ENCODE peak calls at places on chromosomes 5 and 9, in seven cellular contexts. V, X, I, E, Q, S and G are unnamed samples.

GRCh38 chr5:155512302-155512701 is 498.7 kb downstream of the KIF4B start:
- DNase-seq in V (no peak), X (no peak), I (no peak), E (no peak), Q (no peak), S (no peak), G (no peak)

GRCh38 chr5:98492258-98492657 is 281.2 kb upstream of the RGMB start:
- DNase-seq in V (no peak), X (no peak), I (no peak), E (no peak), Q (no peak), S (no peak), G (peak; percentile 41)

GRCh38 chr5:150129813-150130492 is 25.7 kb downstream of the PDGFRB start:
- DNase-seq in V (peak; percentile 78), X (peak; percentile 85), I (peak; percentile 53), E (no peak), Q (peak; percentile 54), S (peak; percentile 84), G (peak; percentile 86)

GRCh38 chr5:169127431-169127830 is 173.5 kb downstream of the SLIT3 start:
- DNase-seq in V (no peak), X (no peak), I (peak; percentile 2), E (no peak), Q (no peak), S (no peak), G (no peak)

GRCh38 chr5:116002116-116002906 is 30.0 kb upstream of the ARL14EPL start:
- DNase-seq in V (peak; percentile 61), X (no peak), I (no peak), E (peak; percentile 12), Q (no peak), S (peak; percentile 25), G (no peak)

GRCh38 chr5:58191451-58191850 is 268.4 kb downstream of the PLK2 start:
- DNase-seq in V (no peak), X (no peak), I (no peak), E (no peak), Q (no peak), S (no peak), G (no peak)

GRCh38 chr5:42858709-42859108 is 47.0 kb upstream of the SELENOP start:
- DNase-seq in V (no peak), X (no peak), I (no peak), E (no peak), Q (no peak), S (no peak), G (no peak)

GRCh38 chr9:129685220-129685932 is 19.9 kb downstream of the PRRX2 start:
- DNase-seq in V (peak; percentile 63), X (no peak), I (no peak), E (peak; percentile 41), Q (no peak), S (no peak), G (peak; percentile 91)

GRCh38 chr5:139120521-139120920 is 77.6 kb downstream of the SIL1 start:
- DNase-seq in V (no peak), X (no peak), I (no peak), E (no peak), Q (peak; percentile 46), S (no peak), G (no peak)

GRCh38 chr5:175443514-175444059 is 395 bp downstream of the DRD1 start:
- DNase-seq in V (no peak), X (no peak), I (no peak), E (no peak), Q (no peak), S (no peak), G (no peak)

GRCh38 chr5:74538206-74538661 is 102.3 kb downstream of the ENC1 start:
- DNase-seq in V (peak; percentile 89), X (peak; percentile 66), I (no peak), E (no peak), Q (peak; percentile 30), S (peak; percentile 95), G (no peak)

GRCh38 chr9:16191691-16192402 is 639.0 kb downstream of the CCDC171 start:
- DNase-seq in V (peak; percentile 87), X (peak; percentile 79), I (peak; percentile 24), E (peak; percentile 96), Q (peak; percentile 79), S (peak; percentile 95), G (peak; percentile 66)

GRCh38 chr9:5554254-5554653 is 43.9 kb downstream of the PDCD1LG2 start:
- DNase-seq in V (peak; percentile 18), X (no peak), I (no peak), E (peak; percentile 21), Q (no peak), S (no peak), G (no peak)

GRCh38 chr5:19950897-19951296 is 37.1 kb downstream of the CDH18 start:
- DNase-seq in V (no peak), X (no peak), I (no peak), E (peak; percentile 10), Q (no peak), S (no peak), G (no peak)

GRCh38 chr9:136827794-136828473 is 14.3 kb upstream of the AJM1 start:
- DNase-seq in V (no peak), X (no peak), I (no peak), E (no peak), Q (no peak), S (no peak), G (no peak)

GRCh38 chr9:137963525-137963924 is 85.9 kb downstream of the CACNA1B start:
- DNase-seq in V (no peak), X (no peak), I (no peak), E (no peak), Q (no peak), S (no peak), G (no peak)

GRCh38 chr9:114259800-114260523 is 62.9 kb upstream of the ORM1 start:
- DNase-seq in V (no peak), X (no peak), I (no peak), E (no peak), Q (no peak), S (no peak), G (no peak)

GRCh38 chr5:5340206-5340729 is 82.2 kb upstream of the ICE1 start:
- DNase-seq in V (peak; percentile 83), X (peak; percentile 49), I (no peak), E (peak; percentile 95), Q (peak; percentile 17), S (peak; percentile 92), G (peak; percentile 90)

GRCh38 chr5:5787366-5787765 is 364.9 kb downstream of the ICE1 start:
- DNase-seq in V (no peak), X (no peak), I (no peak), E (no peak), Q (no peak), S (no peak), G (no peak)

GRCh38 chr5:68114641-68115040 is 100.9 kb upstream of the PIK3R1 start:
- DNase-seq in V (peak; percentile 84), X (no peak), I (no peak), E (peak; percentile 93), Q (no peak), S (peak; percentile 91), G (peak; percentile 16)

GRCh38 chr5:42718591-42718990 is 38.0 kb upstream of the CCDC152 start:
- DNase-seq in V (no peak), X (no peak), I (no peak), E (peak; percentile 56), Q (no peak), S (peak; percentile 30), G (no peak)

GRCh38 chr9:130870491-130871381 is 25.9 kb downstream of the QRFP start:
- DNase-seq in V (no peak), X (no peak), I (peak; percentile 50), E (peak; percentile 68), Q (peak; percentile 82), S (no peak), G (no peak)

GRCh38 chr9:74120061-74120460 is 377.1 kb upstream of the RORB start:
- DNase-seq in V (no peak), X (no peak), I (no peak), E (no peak), Q (no peak), S (no peak), G (no peak)

GRCh38 chr5:123508441-123508840 is 3.5 kb upstream of the CSNK1G3 start:
- DNase-seq in V (no peak), X (no peak), I (no peak), E (no peak), Q (no peak), S (no peak), G (no peak)

GRCh38 chr5:113608113-113608551 is 94.6 kb downstream of the YTHDC2 start:
- DNase-seq in V (peak; percentile 43), X (no peak), I (no peak), E (peak; percentile 43), Q (no peak), S (peak; percentile 77), G (no peak)

GRCh38 chr9:117649126-117649525 is 55.1 kb upstream of the TLR4 start:
- DNase-seq in V (no peak), X (no peak), I (no peak), E (peak; percentile 41), Q (no peak), S (peak; percentile 18), G (no peak)

GRCh38 chr9:92713528-92713927 is 43.6 kb upstream of the IPPK start:
- DNase-seq in V (no peak), X (no peak), I (no peak), E (no peak), Q (no peak), S (no peak), G (no peak)

GRCh38 chr5:172904643-172905345 is 54.4 kb upstream of the RPL26L1 start:
- DNase-seq in V (peak; percentile 84), X (peak; percentile 54), I (no peak), E (peak; percentile 87), Q (peak; percentile 95), S (peak; percentile 87), G (peak; percentile 97)

GRCh38 chr5:175657593-175658271 is at the start of gene HRH2:
- DNase-seq in V (no peak), X (no peak), I (no peak), E (peak; percentile 8), Q (peak; percentile 39), S (peak; percentile 29), G (no peak)

GRCh38 chr5:131379071-131379538 is 115.3 kb downstream of the CDC42SE2 start:
- DNase-seq in V (peak; percentile 18), X (no peak), I (no peak), E (no peak), Q (no peak), S (peak; percentile 37), G (no peak)

GRCh38 chr5:140734354-140734753 is 34.1 kb downstream of the ZMAT2 start:
- DNase-seq in V (no peak), X (peak; percentile 8), I (no peak), E (no peak), Q (no peak), S (no peak), G (no peak)
- TF ChIP-seq CTCF in V (peak; percentile 13), X (no peak), I (peak; percentile 38), E (no peak), Q (peak; percentile 36), S (peak; percentile 3), G (peak; percentile 26)

GRCh38 chr9:110126986-110127864 is 80.7 kb downstream of the C9orf152 start:
- DNase-seq in V (peak; percentile 89), X (peak; percentile 57), I (no peak), E (peak; percentile 55), Q (peak; percentile 60), S (peak; percentile 97), G (no peak)
- H3K27ac ChIP-seq in V (peak overlapping the region; percentile 97), X (peak overlapping the region; percentile 78), I (peak overlapping the region; percentile 95), E (peak overlapping the region; percentile 89), Q (peak overlapping the region; percentile 95), S (peak overlapping the region; percentile 96), G (peak overlapping the region; percentile 5)

GRCh38 chr9:76761448-76761847 is 2.8 kb upstream of the PCA3 start:
- DNase-seq in V (peak; percentile 7), X (no peak), I (peak; percentile 5), E (no peak), Q (no peak), S (peak; percentile 23), G (peak; percentile 15)
- TF ChIP-seq CTCF in V (peak; percentile 50), X (peak; percentile 29), I (peak; percentile 76), E (peak; percentile 33), Q (peak; percentile 48), S (peak; percentile 45), G (peak; percentile 29)

GRCh38 chr5:96093890-96094381 is 132.3 kb upstream of the ELL2 start:
- DNase-seq in V (no peak), X (no peak), I (no peak), E (peak; percentile 16), Q (no peak), S (no peak), G (peak; percentile 98)
- H3K27ac ChIP-seq in V (no peak overlapping the region), X (no peak overlapping the region), I (no peak overlapping the region), E (no peak overlapping the region), Q (no peak overlapping the region), S (no peak overlapping the region), G (peak overlapping the region; percentile 81)